ENCODE peak calls at places on chromosomes 5 and 9, in six cellular contexts. P is CD4-positive, alpha-beta T cell; L is endodermal cell; U is A549; Y is anterior cingulate cortex; T is activated CD8-positive, alpha-beta T cell treated with anti-CD3 and anti-CD28 coated beads for 36 hours. I is an unnamed sample.

GRCh38 chr5:38719916-38720315 is 125.9 kb upstream of the OSMR start:
- DNase-seq in P (no peak), L (no peak), U (no peak), Y (no peak), T (no peak), I (no peak)

GRCh38 chr9:121439711-121440110 is 59.9 kb downstream of the GGTA1 start:
- DNase-seq in P (no peak), L (no peak), U (no peak), Y (no peak), T (no peak), I (no peak)

GRCh38 chr5:83377131-83377865 is 94.2 kb upstream of the VCAN start:
- DNase-seq in P (no peak), L (no peak), U (no peak), Y (no peak), T (no peak), I (no peak)

GRCh38 chr5:122999947-123000563 is 36.5 kb downstream of the PPIC start:
- DNase-seq in P (peak), L (peak), U (peak), Y (no peak), T (peak), I (peak)

GRCh38 chr5:141826674-141827073 is 51.5 kb downstream of the PCDH1 start:
- DNase-seq in P (no peak), L (peak), U (no peak), Y (no peak), T (no peak), I (no peak)

GRCh38 chr5:122151640-122152039 is 22.3 kb downstream of the ZNF474 start:
- DNase-seq in P (no peak), L (no peak), U (no peak), Y (no peak), T (no peak), I (peak)

GRCh38 chr5:142310803-142311202 is 14.0 kb downstream of the SPRY4 start:
- DNase-seq in P (no peak), L (no peak), U (no peak), Y (no peak), T (no peak), I (no peak)

GRCh38 chr9:128558431-128559310 is 6.3 kb downstream of the SPTAN1 start:
- DNase-seq in P (peak), L (peak), U (no peak), Y (peak), T (peak), I (peak)

GRCh38 chr9:90033030-90033650 is 428.3 kb downstream of the GADD45G start:
- DNase-seq in P (no peak), L (peak), U (no peak), Y (no peak), T (no peak), I (no peak)

GRCh38 chr5:125559296-125559695 is 812.9 kb upstream of the ZNF608 start:
- DNase-seq in P (no peak), L (no peak), U (peak), Y (no peak), T (no peak), I (peak)

GRCh38 chr9:121362813-121363585 is 7.1 kb downstream of the STOM start:
- DNase-seq in P (no peak), L (no peak), U (no peak), Y (no peak), T (no peak), I (peak)

GRCh38 chr5:160506006-160507004 is 84.7 kb downstream of the PTTG1 start:
- DNase-seq in P (peak), L (peak), U (no peak), Y (peak), T (peak), I (no peak)

GRCh38 chr9:87850405-87850804 is 32.3 kb upstream of the SPATA31E1 start:
- DNase-seq in P (no peak), L (no peak), U (no peak), Y (no peak), T (no peak), I (no peak)

GRCh38 chr9:107945493-107945892 is 455.9 kb upstream of the KLF4 start:
- DNase-seq in P (no peak), L (no peak), U (no peak), Y (no peak), T (no peak), I (no peak)

GRCh38 chr9:12640021-12640587 is 53.1 kb upstream of the TYRP1 start:
- DNase-seq in P (no peak), L (no peak), U (peak), Y (no peak), T (no peak), I (peak)

GRCh38 chr9:102237520-102237919 is 499.1 kb upstream of the GRIN3A start:
- DNase-seq in P (no peak), L (no peak), U (no peak), Y (no peak), T (no peak), I (no peak)

GRCh38 chr5:42581845-42582244 is 158.6 kb downstream of the GHR start:
- DNase-seq in P (no peak), L (no peak), U (no peak), Y (no peak), T (no peak), I (no peak)

GRCh38 chr5:57494104-57495098 is 11.8 kb upstream of the ACTBL2 start:
- DNase-seq in P (peak), L (peak), U (peak), Y (no peak), T (peak), I (peak)

GRCh38 chr5:11037080-11037479 is 276.0 kb upstream of the DAP start:
- DNase-seq in P (no peak), L (no peak), U (no peak), Y (no peak), T (no peak), I (no peak)

GRCh38 chr5:65035212-65036206 is 266.8 kb downstream of the CWC27 start:
- DNase-seq in P (peak), L (peak), U (peak), Y (peak), T (peak), I (peak)

GRCh38 chr5:147522435-147522834 is 12.6 kb upstream of the DPYSL3 start:
- DNase-seq in P (no peak), L (peak), U (no peak), Y (no peak), T (no peak), I (no peak)

GRCh38 chr5:68225188-68225910 is 9.8 kb downstream of the PIK3R1 start:
- DNase-seq in P (no peak), L (no peak), U (no peak), Y (no peak), T (no peak), I (no peak)

GRCh38 chr5:108801776-108802175 is 54.1 kb downstream of the FER start:
- DNase-seq in P (no peak), L (no peak), U (peak), Y (no peak), T (peak), I (peak)

GRCh38 chr9:106052735-106053134 is 358.4 kb downstream of the TMEM38B start:
- DNase-seq in P (no peak), L (no peak), U (no peak), Y (no peak), T (no peak), I (no peak)

GRCh38 chr9:77593528-77593927 is 54.6 kb downstream of the GNA14 start:
- DNase-seq in P (no peak), L (no peak), U (no peak), Y (no peak), T (no peak), I (no peak)

GRCh38 chr9:73869261-73869660 is 627.9 kb upstream of the RORB start:
- DNase-seq in P (peak), L (no peak), U (no peak), Y (no peak), T (peak), I (no peak)

GRCh38 chr9:129876815-129877214 is 41.6 kb downstream of the USP20 start:
- DNase-seq in P (no peak), L (no peak), U (no peak), Y (no peak), T (no peak), I (no peak)

GRCh38 chr5:180379355-180380070 is 26.4 kb upstream of the GFPT2 start:
- DNase-seq in P (no peak), L (no peak), U (no peak), Y (no peak), T (no peak), I (no peak)

GRCh38 chr9:93159601-93160418 is 24.1 kb upstream of the WNK2 start:
- DNase-seq in P (peak), L (peak), U (peak), Y (peak), T (peak), I (peak)

I was measured in HTR-8/SVneo.